ENCODE peak calls at places on chromosomes 16 and 17, in nine cellular contexts. X, C, I, N, R, J, K, V and E are unnamed samples.

GRCh38 chr16:65524231-65524630 is 402.4 kb upstream of the CDH11 start:
- DNase-seq in X (no peak), C (no peak), I (no peak), N (no peak), R (no peak), J (no peak), K (no peak), V (no peak), E (no peak)

GRCh38 chr17:77872199-77872598 is 86.3 kb upstream of the TNRC6C start:
- DNase-seq in X (no peak), C (no peak), I (no peak), N (no peak), R (no peak), J (peak; percentile 43), K (no peak), V (no peak), E (no peak)

GRCh38 chr17:22268214-22268911 is 576.0 kb downstream of the KCNJ18 start:
- DNase-seq in X (no peak), C (no peak), I (no peak), N (no peak), R (no peak), J (no peak), K (no peak), V (no peak), E (no peak)

GRCh38 chr16:30948956-30949654 is at the start of gene ORAI3:
- DNase-seq in X (peak; percentile 35), C (peak; percentile 76), I (peak; percentile 48), N (peak; percentile 50), R (peak; percentile 81), J (peak; percentile 36), K (peak; percentile 83), V (peak; percentile 40), E (peak; percentile 56)

GRCh38 chr16:73231379-73231778 is 183.5 kb upstream of the ZFHX3 start:
- DNase-seq in X (no peak), C (no peak), I (no peak), N (no peak), R (no peak), J (no peak), K (no peak), V (no peak), E (no peak)

GRCh38 chr17:66508896-66509843 is 206.8 kb downstream of the PRKCA start:
- DNase-seq in X (peak; percentile 91), C (no peak), I (peak; percentile 69), N (no peak), R (no peak), J (no peak), K (no peak), V (no peak), E (no peak)

GRCh38 chr17:82491533-82491932 is 28.0 kb upstream of the FOXK2 start:
- DNase-seq in X (no peak), C (no peak), I (no peak), N (no peak), R (no peak), J (no peak), K (no peak), V (no peak), E (no peak)

GRCh38 chr16:21614896-21615295 is 15.5 kb downstream of the METTL9 start:
- DNase-seq in X (no peak), C (no peak), I (no peak), N (no peak), R (no peak), J (no peak), K (no peak), V (no peak), E (no peak)

GRCh38 chr16:85432606-85433005 is 180.5 kb upstream of the GSE1 start:
- DNase-seq in X (no peak), C (no peak), I (no peak), N (no peak), R (no peak), J (no peak), K (no peak), V (no peak), E (no peak)

GRCh38 chr17:79838541-79839274 is 532 bp downstream of the CBX4 start:
- DNase-seq in X (no peak), C (peak; percentile 60), I (no peak), N (peak; percentile 69), R (peak; percentile 60), J (peak; percentile 60), K (no peak), V (peak; percentile 68), E (peak; percentile 62)

GRCh38 chr17:1365445-1366039 is 34.5 kb downstream of the YWHAE start:
- DNase-seq in X (peak; percentile 69), C (peak; percentile 55), I (peak; percentile 59), N (peak; percentile 51), R (peak; percentile 44), J (peak; percentile 66), K (peak; percentile 45), V (peak; percentile 23), E (peak; percentile 43)

GRCh38 chr16:11783319-11784047 is 13.6 kb downstream of the ZC3H7A start:
- DNase-seq in X (no peak), C (no peak), I (peak; percentile 25), N (no peak), R (no peak), J (peak; percentile 72), K (no peak), V (no peak), E (no peak)

GRCh38 chr17:27751166-27751565 is 49.2 kb downstream of the NOS2 start:
- DNase-seq in X (no peak), C (no peak), I (no peak), N (no peak), R (no peak), J (no peak), K (no peak), V (no peak), E (no peak)

GRCh38 chr17:75843577-75844529 is at the start of gene UNC13D:
- DNase-seq in X (no peak), C (peak; percentile 92), I (no peak), N (no peak), R (no peak), J (peak; percentile 72), K (peak; percentile 74), V (no peak), E (no peak)

GRCh38 chr16:78196527-78196926 is 97.1 kb downstream of the WWOX start:
- DNase-seq in X (no peak), C (no peak), I (no peak), N (no peak), R (no peak), J (no peak), K (no peak), V (no peak), E (no peak)

GRCh38 chr17:68732301-68732749 is 131.2 kb upstream of the FAM20A start:
- DNase-seq in X (no peak), C (no peak), I (no peak), N (no peak), R (no peak), J (no peak), K (no peak), V (no peak), E (no peak)

GRCh38 chr16:1899641-1900451 is 18.4 kb downstream of the HS3ST6 start:
- DNase-seq in X (no peak), C (no peak), I (peak; percentile 38), N (no peak), R (no peak), J (no peak), K (no peak), V (no peak), E (no peak)

GRCh38 chr16:56294599-56294998 is 103.3 kb downstream of the GNAO1 start:
- DNase-seq in X (peak; percentile 39), C (no peak), I (peak; percentile 34), N (no peak), R (no peak), J (no peak), K (no peak), V (no peak), E (no peak)

GRCh38 chr17:75487351-75488070 is 27.8 kb downstream of the CASKIN2 start:
- DNase-seq in X (no peak), C (peak; percentile 80), I (no peak), N (no peak), R (no peak), J (peak; percentile 61), K (peak; percentile 78), V (no peak), E (no peak)

GRCh38 chr17:76816590-76817135 is 51.5 kb upstream of the MGAT5B start:
- DNase-seq in X (peak; percentile 12), C (peak; percentile 87), I (peak; percentile 50), N (peak; percentile 55), R (no peak), J (peak; percentile 13), K (no peak), V (peak; percentile 5), E (peak; percentile 53)

GRCh38 chr16:47978491-47979490 is 177.0 kb downstream of the ABCC12 start:
- DNase-seq in X (no peak), C (no peak), I (no peak), N (no peak), R (no peak), J (no peak), K (no peak), V (no peak), E (no peak)

GRCh38 chr16:86519649-86520316 is 9.5 kb downstream of the FOXF1 start:
- DNase-seq in X (no peak), C (no peak), I (peak; percentile 75), N (peak; percentile 50), R (peak; percentile 60), J (peak; percentile 31), K (peak; percentile 70), V (peak; percentile 8), E (no peak)

GRCh38 chr17:80991645-80992076 is at the start of gene CHMP6:
- DNase-seq in X (peak; percentile 54), C (peak; percentile 56), I (peak; percentile 59), N (peak; percentile 61), R (peak; percentile 83), J (peak; percentile 76), K (peak; percentile 89), V (peak; percentile 36), E (no peak)

GRCh38 chr16:75306102-75306762 is 54.8 kb upstream of the BCAR1 start:
- DNase-seq in X (no peak), C (no peak), I (peak; percentile 17), N (no peak), R (no peak), J (no peak), K (no peak), V (no peak), E (no peak)

GRCh38 chr16:15578824-15579223 is 64.1 kb downstream of the MARF1 start:
- DNase-seq in X (no peak), C (no peak), I (no peak), N (no peak), R (no peak), J (no peak), K (no peak), V (no peak), E (no peak)

GRCh38 chr16:70695351-70696070 is 9.7 kb upstream of the MTSS2 start:
- DNase-seq in X (no peak), C (no peak), I (no peak), N (no peak), R (no peak), J (no peak), K (no peak), V (no peak), E (no peak)